ENCODE peak calls at places on chromosome 13, in nine cellular contexts. One of them, this sample, is unnamed.

GRCh38 chr13:51041126-51041525 is 69.9 kb downstream of the C13orf42 start:
- DNase-seq in glutamatergic neuron: no peak
- DNase-seq in cardiac fibroblast: no peak
- DNase-seq in right atrium auricular region: no peak
- DNase-seq in esophagus squamous epithelium: no peak
- DNase-seq in astrocyte of the spinal cord: no peak
- DNase-seq in testis: no peak
- DNase-seq in HFF-Myc: no peak
- DNase-seq in spleen: no peak
- DNase-seq in this sample: no peak

GRCh38 chr13:42495256-42495655 is 78.7 kb upstream of the TNFSF11 start:
- DNase-seq in testis: no peak
- DNase-seq in HFF-Myc: no peak
- DNase-seq in astrocyte of the spinal cord: no peak
- DNase-seq in esophagus squamous epithelium: no peak
- DNase-seq in right atrium auricular region: no peak
- DNase-seq in cardiac fibroblast: no peak
- DNase-seq in spleen: no peak
- DNase-seq in glutamatergic neuron: no peak
- DNase-seq in this sample: no peak

GRCh38 chr13:62324842-62325241 is 909.2 kb upstream of the PCDH20 start:
- DNase-seq in cardiac fibroblast: no peak
- DNase-seq in right atrium auricular region: no peak
- DNase-seq in esophagus squamous epithelium: no peak
- DNase-seq in astrocyte of the spinal cord: no peak
- DNase-seq in spleen: no peak
- DNase-seq in HFF-Myc: no peak
- DNase-seq in testis: no peak
- DNase-seq in glutamatergic neuron: no peak
- DNase-seq in this sample: no peak

GRCh38 chr13:29902632-29903305 is 52.4 kb upstream of the UBL3 start:
- DNase-seq in testis: no peak
- DNase-seq in right atrium auricular region: no peak
- DNase-seq in HFF-Myc: no peak
- DNase-seq in cardiac fibroblast: peak; percentile 11
- DNase-seq in astrocyte of the spinal cord: no peak
- DNase-seq in esophagus squamous epithelium: no peak
- DNase-seq in spleen: no peak
- DNase-seq in glutamatergic neuron: no peak
- DNase-seq in this sample: no peak

GRCh38 chr13:35789335-35790166 is 313.1 kb upstream of the MAB21L1 start:
- DNase-seq in right atrium auricular region: no peak
- DNase-seq in spleen: no peak
- DNase-seq in glutamatergic neuron: no peak
- DNase-seq in testis: no peak
- DNase-seq in HFF-Myc: peak; percentile 31
- DNase-seq in cardiac fibroblast: peak; percentile 63
- DNase-seq in esophagus squamous epithelium: no peak
- DNase-seq in astrocyte of the spinal cord: peak; percentile 64
- DNase-seq in this sample: no peak

GRCh38 chr13:102395939-102396338 is 5.9 kb downstream of the FGF14 start:
- DNase-seq in right atrium auricular region: no peak
- DNase-seq in glutamatergic neuron: no peak
- DNase-seq in astrocyte of the spinal cord: no peak
- DNase-seq in spleen: no peak
- DNase-seq in HFF-Myc: no peak
- DNase-seq in esophagus squamous epithelium: no peak
- DNase-seq in testis: no peak
- DNase-seq in cardiac fibroblast: no peak
- DNase-seq in this sample: no peak

GRCh38 chr13:38395505-38395803 is 45.8 kb downstream of the UFM1 start:
- DNase-seq in cardiac fibroblast: no peak
- DNase-seq in right atrium auricular region: no peak
- DNase-seq in HFF-Myc: no peak
- DNase-seq in astrocyte of the spinal cord: no peak
- DNase-seq in esophagus squamous epithelium: no peak
- DNase-seq in glutamatergic neuron: no peak
- DNase-seq in spleen: no peak
- DNase-seq in testis: no peak
- DNase-seq in this sample: no peak

GRCh38 chr13:90868321-90868920 is 479.1 kb upstream of the MIR17HG start:
- DNase-seq in cardiac fibroblast: peak; percentile 45
- DNase-seq in spleen: no peak
- DNase-seq in right atrium auricular region: no peak
- DNase-seq in astrocyte of the spinal cord: peak; percentile 39
- DNase-seq in HFF-Myc: no peak
- DNase-seq in esophagus squamous epithelium: no peak
- DNase-seq in glutamatergic neuron: peak; percentile 44
- DNase-seq in testis: peak; percentile 39
- DNase-seq in this sample: no peak

GRCh38 chr13:29384466-29384865 is 211.0 kb downstream of the SLC7A1 start:
- DNase-seq in glutamatergic neuron: peak; percentile 59
- DNase-seq in cardiac fibroblast: peak; percentile 1
- DNase-seq in esophagus squamous epithelium: no peak
- DNase-seq in spleen: no peak
- DNase-seq in right atrium auricular region: no peak
- DNase-seq in testis: no peak
- DNase-seq in astrocyte of the spinal cord: no peak
- DNase-seq in HFF-Myc: no peak
- DNase-seq in this sample: no peak

DNA sequence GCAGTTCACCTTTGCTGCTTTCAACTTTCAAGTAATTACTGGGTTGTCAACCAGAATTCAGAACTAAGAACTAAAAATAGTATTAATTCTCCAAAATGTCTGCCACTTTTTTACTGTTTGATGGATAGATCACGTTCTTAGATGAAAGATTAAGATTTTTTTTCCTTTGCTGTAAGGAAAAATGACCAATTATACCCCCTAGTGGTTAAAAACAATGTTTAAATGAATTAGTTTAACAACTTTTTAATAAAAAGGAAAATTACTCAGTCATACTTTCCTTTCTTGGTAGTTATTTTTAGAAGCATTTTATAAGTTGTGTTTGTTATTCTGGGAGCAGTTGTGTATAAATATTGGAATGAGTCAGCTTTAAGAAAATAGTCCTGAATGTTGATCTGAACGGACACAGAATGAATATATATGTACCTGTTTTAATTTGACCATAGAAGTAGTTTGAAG is 4.6 kb downstream of the TM9SF2 start:
- DNase-seq in spleen: no peak
- DNase-seq in cardiac fibroblast: peak; percentile 24
- DNase-seq in right atrium auricular region: no peak
- DNase-seq in astrocyte of the spinal cord: peak; percentile 20
- DNase-seq in esophagus squamous epithelium: no peak
- DNase-seq in glutamatergic neuron: no peak
- DNase-seq in testis: no peak
- DNase-seq in HFF-Myc: no peak
- DNase-seq in this sample: no peak
- TF ChIP-seq CTCF in spleen: no peak
- TF ChIP-seq CTCF in cardiac fibroblast: peak; percentile 20
- TF ChIP-seq CTCF in right atrium auricular region: peak; percentile 62
- TF ChIP-seq CTCF in astrocyte of the spinal cord: peak; percentile 24
- TF ChIP-seq CTCF in esophagus squamous epithelium: peak; percentile 44
- TF ChIP-seq CTCF in glutamatergic neuron: peak; percentile 65
- TF ChIP-seq CTCF in testis: no peak
- TF ChIP-seq CTCF in HFF-Myc: no peak
- TF ChIP-seq CTCF in this sample: no peak

GRCh38 chr13:79085021-79085420 is 321.0 kb downstream of the RBM26 start:
- DNase-seq in astrocyte of the spinal cord: no peak
- DNase-seq in right atrium auricular region: no peak
- DNase-seq in glutamatergic neuron: no peak
- DNase-seq in HFF-Myc: no peak
- DNase-seq in testis: no peak
- DNase-seq in esophagus squamous epithelium: no peak
- DNase-seq in spleen: no peak
- DNase-seq in cardiac fibroblast: no peak
- DNase-seq in this sample: no peak

GRCh38 chr13:79075703-79076102 is 330.4 kb downstream of the RBM26 start:
- DNase-seq in testis: no peak
- DNase-seq in cardiac fibroblast: no peak
- DNase-seq in right atrium auricular region: no peak
- DNase-seq in astrocyte of the spinal cord: no peak
- DNase-seq in HFF-Myc: no peak
- DNase-seq in spleen: no peak
- DNase-seq in esophagus squamous epithelium: no peak
- DNase-seq in glutamatergic neuron: no peak
- DNase-seq in this sample: no peak

GRCh38 chr13:79081942-79082341 is 324.1 kb downstream of the RBM26 start:
- DNase-seq in right atrium auricular region: no peak
- DNase-seq in glutamatergic neuron: no peak
- DNase-seq in spleen: no peak
- DNase-seq in cardiac fibroblast: no peak
- DNase-seq in astrocyte of the spinal cord: no peak
- DNase-seq in esophagus squamous epithelium: no peak
- DNase-seq in HFF-Myc: no peak
- DNase-seq in testis: no peak
- DNase-seq in this sample: no peak

GRCh38 chr13:79079351-79079839 is 326.7 kb downstream of the RBM26 start:
- DNase-seq in cardiac fibroblast: no peak
- DNase-seq in right atrium auricular region: no peak
- DNase-seq in astrocyte of the spinal cord: no peak
- DNase-seq in esophagus squamous epithelium: no peak
- DNase-seq in glutamatergic neuron: no peak
- DNase-seq in spleen: no peak
- DNase-seq in HFF-Myc: no peak
- DNase-seq in testis: no peak
- DNase-seq in this sample: no peak
- TF ChIP-seq CTCF in cardiac fibroblast: no peak
- TF ChIP-seq CTCF in right atrium auricular region: no peak
- TF ChIP-seq CTCF in astrocyte of the spinal cord: no peak
- TF ChIP-seq CTCF in esophagus squamous epithelium: no peak
- TF ChIP-seq CTCF in glutamatergic neuron: no peak
- TF ChIP-seq CTCF in spleen: no peak
- TF ChIP-seq CTCF in HFF-Myc: no peak
- TF ChIP-seq CTCF in testis: no peak
- TF ChIP-seq CTCF in this sample: no peak

DNA sequence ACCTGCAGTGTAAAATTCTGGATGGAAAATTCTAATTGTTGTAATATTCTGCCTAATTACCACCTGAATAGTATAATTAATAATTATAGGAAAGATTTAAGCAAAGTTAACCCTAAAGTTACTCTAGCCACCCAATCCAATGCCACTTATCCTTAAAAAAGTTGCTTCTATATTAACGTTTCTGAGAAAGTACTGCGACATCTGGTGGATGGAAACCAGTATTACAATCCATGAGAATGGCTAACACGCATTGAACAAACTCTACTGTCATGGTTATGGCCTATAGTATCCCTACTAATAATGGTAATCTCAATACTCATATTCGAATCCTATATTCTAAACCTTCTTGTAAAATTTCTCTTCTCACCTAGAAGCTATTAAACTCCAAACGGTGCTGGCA is 1551.8 kb downstream of the SLITRK1 start:
- DNase-seq in testis: peak; percentile 21
- DNase-seq in glutamatergic neuron: no peak
- DNase-seq in HFF-Myc: no peak
- DNase-seq in spleen: no peak
- DNase-seq in right atrium auricular region: no peak
- DNase-seq in astrocyte of the spinal cord: peak; percentile 9
- DNase-seq in cardiac fibroblast: peak; percentile 25
- DNase-seq in esophagus squamous epithelium: no peak
- DNase-seq in this sample: no peak
- TF ChIP-seq CTCF in testis: peak; percentile 23
- TF ChIP-seq CTCF in glutamatergic neuron: peak; percentile 79
- TF ChIP-seq CTCF in HFF-Myc: peak; percentile 16
- TF ChIP-seq CTCF in spleen: no peak
- TF ChIP-seq CTCF in right atrium auricular region: peak; percentile 35
- TF ChIP-seq CTCF in astrocyte of the spinal cord: peak; percentile 42
- TF ChIP-seq CTCF in cardiac fibroblast: peak; percentile 46
- TF ChIP-seq CTCF in esophagus squamous epithelium: peak; percentile 32
- TF ChIP-seq CTCF in this sample: no peak

DNA sequence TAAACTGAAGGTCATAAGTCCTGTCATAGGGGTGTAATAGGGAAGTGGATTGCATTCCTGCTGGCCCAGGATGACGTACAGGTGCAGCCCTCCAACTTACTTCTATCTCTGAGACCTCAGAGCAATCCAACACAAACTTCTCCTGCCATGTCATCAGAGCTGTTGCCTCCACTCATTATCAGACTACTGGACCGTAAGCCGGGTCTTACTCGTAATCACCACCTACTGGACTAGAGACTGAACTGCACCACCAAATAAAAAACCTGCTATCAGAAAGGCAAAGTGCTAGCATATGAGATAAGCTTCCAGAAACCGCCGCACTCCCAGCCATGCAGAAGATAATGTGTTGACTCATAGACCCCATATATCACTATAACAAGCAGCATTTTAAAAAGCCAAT is 102.1 kb downstream of the SLITRK1 start:
- DNase-seq in esophagus squamous epithelium: no peak
- DNase-seq in testis: peak; percentile 36
- DNase-seq in astrocyte of the spinal cord: peak; percentile 16
- DNase-seq in HFF-Myc: peak; percentile 1
- DNase-seq in spleen: no peak
- DNase-seq in glutamatergic neuron: no peak
- DNase-seq in cardiac fibroblast: peak; percentile 58
- DNase-seq in right atrium auricular region: no peak
- DNase-seq in this sample: no peak
- TF ChIP-seq CTCF in esophagus squamous epithelium: peak; percentile 55
- TF ChIP-seq CTCF in testis: peak; percentile 23
- TF ChIP-seq CTCF in astrocyte of the spinal cord: peak; percentile 55
- TF ChIP-seq CTCF in HFF-Myc: peak; percentile 31
- TF ChIP-seq CTCF in spleen: no peak
- TF ChIP-seq CTCF in glutamatergic neuron: peak; percentile 71
- TF ChIP-seq CTCF in cardiac fibroblast: peak; percentile 52
- TF ChIP-seq CTCF in right atrium auricular region: no peak
- TF ChIP-seq CTCF in this sample: no peak

DNA sequence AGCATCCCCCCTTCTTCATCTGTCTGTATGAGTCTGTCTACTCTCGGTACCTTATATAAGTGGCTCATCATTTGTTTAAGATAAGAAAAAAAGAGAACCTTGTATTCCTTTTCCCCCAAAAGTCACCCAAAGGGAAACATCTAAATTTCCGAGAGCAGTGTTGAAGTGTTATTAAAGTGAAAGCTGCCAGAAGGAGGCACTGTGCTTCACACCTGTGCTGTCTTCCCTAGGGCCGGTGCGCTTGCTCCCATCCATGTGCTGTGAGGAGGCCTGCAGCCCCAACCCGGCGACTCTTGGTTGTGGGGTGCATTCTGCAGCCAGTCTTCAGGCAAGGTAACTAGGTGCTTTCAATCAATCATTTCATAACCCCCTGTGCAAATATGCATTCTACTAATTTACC is 97.5 kb downstream of the TNFRSF19 start:
- DNase-seq in astrocyte of the spinal cord: no peak
- DNase-seq in testis: no peak
- DNase-seq in spleen: no peak
- DNase-seq in esophagus squamous epithelium: no peak
- DNase-seq in cardiac fibroblast: no peak
- DNase-seq in right atrium auricular region: no peak
- DNase-seq in glutamatergic neuron: no peak
- DNase-seq in HFF-Myc: no peak
- DNase-seq in this sample: no peak
- TF ChIP-seq CTCF in astrocyte of the spinal cord: peak; percentile 10
- TF ChIP-seq CTCF in testis: no peak
- TF ChIP-seq CTCF in spleen: no peak
- TF ChIP-seq CTCF in esophagus squamous epithelium: peak; percentile 21
- TF ChIP-seq CTCF in cardiac fibroblast: no peak
- TF ChIP-seq CTCF in right atrium auricular region: no peak
- TF ChIP-seq CTCF in glutamatergic neuron: no peak
- TF ChIP-seq CTCF in HFF-Myc: no peak
- TF ChIP-seq CTCF in this sample: no peak